ENCODE peak calls at places on chromosomes 7 and 10, in seven cellular contexts. I is GM13976; H is NCI-H2081; Y is natural killer cell treated with Interleukin-12 subunit alpha and Interleukin-12 subunit beta and Interleukin-15 and Interleukin-18, amount 100 ng/mL, for 72 hours; U is Kasumi-1; E is iris pigment epithelial cell; Q is NT2/D1. C is an unnamed sample.

GRCh38 chr7:107147464-107148214 is 21.2 kb upstream of the HBP1 start:
- DNase-seq in Q (no peak), U (peak), Y (no peak), I (peak), H (peak), E (peak), C (peak)

GRCh38 chr7:130432886-130433285 is 7.9 kb downstream of the CEP41 start:
- DNase-seq in U (no peak), E (peak), I (no peak), Q (no peak), H (no peak), Y (no peak), C (no peak)

GRCh38 chr7:123324283-123324682 is 124.5 kb upstream of the SLC13A1 start:
- DNase-seq in U (no peak), E (no peak), Q (no peak), I (no peak), Y (no peak), H (no peak), C (no peak)

GRCh38 chr10:105763611-105764010 is 1122.5 kb downstream of the SORCS3 start:
- DNase-seq in I (no peak), Y (no peak), H (no peak), E (no peak), Q (no peak), U (no peak), C (no peak)

GRCh38 chr10:88147000-88147798 is 283.8 kb downstream of the PTEN start:
- DNase-seq in Y (no peak), Q (no peak), E (no peak), I (no peak), H (no peak), U (no peak), C (no peak)

GRCh38 chr7:82264752-82265305 is 178.7 kb downstream of the CACNA2D1 start:
- DNase-seq in I (no peak), E (no peak), Q (no peak), U (no peak), H (peak), Y (no peak), C (no peak)

GRCh38 chr7:129530881-129531391 is 28.6 kb downstream of the SMKR1 start:
- DNase-seq in I (no peak), U (no peak), Q (no peak), Y (no peak), E (peak), H (no peak), C (no peak)

GRCh38 chr10:71706216-71707121 is 13.1 kb downstream of the C10orf105 start:
- DNase-seq in Y (no peak), I (no peak), Q (no peak), E (no peak), U (no peak), H (no peak), C (no peak)

GRCh38 chr10:130244928-130245495 is 108.8 kb downstream of the GLRX3 start:
- DNase-seq in E (no peak), U (no peak), I (no peak), H (no peak), Q (no peak), Y (no peak), C (no peak)

GRCh38 chr7:44073664-44074348 is 8.4 kb upstream of the PGAM2 start:
- DNase-seq in Q (no peak), H (no peak), U (peak), Y (peak), I (peak), E (peak), C (peak)

GRCh38 chr10:22381262-22381661 is 36.0 kb downstream of the SPAG6 start:
- DNase-seq in I (no peak), H (no peak), E (no peak), Q (no peak), Y (no peak), U (no peak), C (no peak)

GRCh38 chr7:48101880-48102448 is 12.9 kb downstream of the UPP1 start:
- DNase-seq in H (no peak), Y (no peak), Q (no peak), I (no peak), E (no peak), U (no peak), C (no peak)

GRCh38 chr10:48973065-48973464 is 33.4 kb upstream of the LRRC18 start:
- DNase-seq in H (no peak), U (no peak), Q (no peak), Y (no peak), I (no peak), E (no peak), C (no peak)

GRCh38 chr7:2193120-2193519 is 39.6 kb downstream of the MAD1L1 start:
- DNase-seq in I (no peak), Q (no peak), U (no peak), H (peak), Y (no peak), E (no peak), C (no peak)

GRCh38 chr7:73567701-73568685 is 10.4 kb downstream of the TBL2 start:
- DNase-seq in E (no peak), I (no peak), U (no peak), Y (no peak), Q (no peak), H (no peak), C (no peak)

GRCh38 chr10:17454181-17454800 is at the start of gene ST8SIA6:
- DNase-seq in H (no peak), Q (peak), E (peak), I (peak), Y (peak), U (peak), C (peak)

GRCh38 chr10:66629976-66630375 is 295.9 kb upstream of the LRRTM3 start:
- DNase-seq in Y (no peak), Q (no peak), H (no peak), U (no peak), I (no peak), E (peak), C (no peak)

GRCh38 chr10:71840177-71840711 is 10.8 kb downstream of the PSAP start:
- DNase-seq in Q (peak), E (peak), U (no peak), Y (no peak), I (no peak), H (no peak), C (no peak)

GRCh38 chr10:16843252-16843870 is 26.1 kb upstream of the RSU1 start:
- DNase-seq in Q (peak), I (peak), Y (no peak), E (peak), H (peak), U (peak), C (peak)

GRCh38 chr10:119251315-119251708 is 43.9 kb downstream of the GRK5 start:
- DNase-seq in H (no peak), I (no peak), Q (no peak), U (no peak), Y (no peak), E (peak), C (no peak)

GRCh38 chr10:114384181-114384580 is 20.1 kb downstream of the AFAP1L2 start:
- DNase-seq in I (no peak), Q (no peak), E (no peak), Y (no peak), U (no peak), H (no peak), C (no peak)

GRCh38 chr7:32222251-32222900 is 152.2 kb upstream of the PDE1C start:
- DNase-seq in Q (no peak), E (no peak), I (no peak), U (no peak), H (no peak), Y (no peak), C (no peak)

GRCh38 chr10:31186225-31187010 is 132.6 kb upstream of the ZEB1 start:
- DNase-seq in H (no peak), Q (peak), E (no peak), I (no peak), U (no peak), Y (no peak), C (no peak)

GRCh38 chr7:74371381-74372059 is 82.2 kb upstream of the GTF2IRD1 start:
- DNase-seq in U (no peak), E (no peak), H (peak), Y (no peak), Q (no peak), I (peak), C (no peak)

GRCh38 chr10:126917975-126918908 is 13.0 kb downstream of the DOCK1 start:
- DNase-seq in E (no peak), U (no peak), H (no peak), Q (no peak), I (no peak), Y (no peak), C (no peak)

GRCh38 chr7:14501436-14501835 is 401.1 kb downstream of the DGKB start:
- DNase-seq in Y (no peak), E (no peak), U (no peak), I (no peak), Q (no peak), H (no peak), C (no peak)

GRCh38 chr7:158723714-158724385 is 19.2 kb upstream of the NCAPG2 start:
- DNase-seq in U (no peak), Q (no peak), I (no peak), H (no peak), Y (no peak), E (no peak), C (no peak)

GRCh38 chr7:120805636-120806388 is 52.1 kb downstream of the TSPAN12 start:
- DNase-seq in H (peak), Y (no peak), U (peak), E (peak), Q (peak), I (peak), C (peak)

GRCh38 chr10:111119637-111120036 is 42.8 kb downstream of the ADRA2A start:
- DNase-seq in Y (no peak), Q (no peak), I (no peak), U (no peak), E (no peak), H (no peak), C (no peak)

GRCh38 chr10:21326594-21326993 is 198.9 kb downstream of the SKIDA1 start:
- DNase-seq in U (peak), I (no peak), E (no peak), Q (no peak), H (no peak), Y (no peak), C (no peak)

GRCh38 chr10:43202224-43202656 is 64.0 kb downstream of the CSGALNACT2 start:
- DNase-seq in H (no peak), U (peak), I (peak), Q (no peak), E (peak), Y (no peak), C (peak)

GRCh38 chr10:33161550-33162247 is 172.8 kb downstream of the NRP1 start:
- DNase-seq in I (no peak), H (no peak), E (no peak), Q (no peak), U (no peak), Y (no peak), C (no peak)